ENCODE peak calls at places on chromosomes 11 and 22, in seven cellular contexts. B, C, V, H, P, T and L are unnamed samples.
A peak's percentile ranks its signal among the peaks of the same experiment; 100 is the strongest.

GRCh38 chr11:2248762-2249161 is 21.6 kb downstream of the ASCL2 start:
- DNase-seq in B (no peak), C (no peak), V (no peak), H (no peak), P (no peak), T (no peak), L (no peak)

GRCh38 chr22:48838846-48839730 is 988.6 kb downstream of the BRD1 start:
- DNase-seq in B (no peak), C (no peak), V (no peak), H (no peak), P (no peak), T (no peak), L (no peak)

GRCh38 chr22:35313311-35314121 is 13.8 kb downstream of the TOM1 start:
- DNase-seq in B (no peak), C (peak; percentile 96), V (no peak), H (no peak), P (peak; percentile 98), T (no peak), L (peak; percentile 70)

GRCh38 chr22:28379075-28379806 is 300.4 kb downstream of the TTC28 start:
- DNase-seq in B (no peak), C (no peak), V (no peak), H (no peak), P (no peak), T (no peak), L (no peak)

GRCh38 chr11:60987577-60988277 is 16.2 kb downstream of the CD6 start:
- DNase-seq in B (no peak), C (no peak), V (peak; percentile 28), H (no peak), P (no peak), T (no peak), L (no peak)

GRCh38 chr11:117299351-117300300 is 8.5 kb downstream of the BACE1-AS start:
- DNase-seq in B (peak; percentile 43), C (no peak), V (no peak), H (no peak), P (peak; percentile 8), T (no peak), L (no peak)

GRCh38 chr11:121613724-121614123 is 161.0 kb upstream of the SORL1-AS1 start:
- DNase-seq in B (no peak), C (peak; percentile 69), V (no peak), H (no peak), P (no peak), T (no peak), L (no peak)

GRCh38 chr11:57732661-57733060 is 8.6 kb upstream of the SELENOH start:
- DNase-seq in B (no peak), C (no peak), V (no peak), H (no peak), P (no peak), T (no peak), L (no peak)

GRCh38 chr11:95821640-95822039 is 31.3 kb downstream of the CEP57 start:
- DNase-seq in B (no peak), C (peak; percentile 77), V (no peak), H (no peak), P (no peak), T (no peak), L (no peak)

GRCh38 chr11:95917188-95918036 is 6.5 kb downstream of the MTMR2 start:
- DNase-seq in B (no peak), C (peak; percentile 30), V (no peak), H (no peak), P (no peak), T (no peak), L (no peak)

GRCh38 chr11:69568809-69569097 is 72.2 kb upstream of the CCND1 start:
- DNase-seq in B (no peak), C (no peak), V (no peak), H (no peak), P (no peak), T (no peak), L (no peak)

GRCh38 chr11:945986-946385 is 20.3 kb downstream of the AP2A2 start:
- DNase-seq in B (peak; percentile 62), C (no peak), V (no peak), H (no peak), P (no peak), T (no peak), L (no peak)

GRCh38 chr22:44139773-44140172 is 41.0 kb upstream of the PARVG start:
- DNase-seq in B (no peak), C (no peak), V (no peak), H (no peak), P (no peak), T (no peak), L (no peak)

GRCh38 chr22:44702479-44703219 is 645 bp downstream of the PRR5 start:
- DNase-seq in B (peak; percentile 90), C (peak; percentile 54), V (peak; percentile 33), H (no peak), P (peak; percentile 92), T (no peak), L (no peak)

GRCh38 chr11:65958774-65959420 is 2.6 kb upstream of the SART1 start:
- DNase-seq in B (peak; percentile 65), C (no peak), V (no peak), H (no peak), P (no peak), T (no peak), L (no peak)

GRCh38 chr22:32788884-32789624 is 12.5 kb upstream of the TIMP3 start:
- DNase-seq in B (no peak), C (peak; percentile 72), V (no peak), H (no peak), P (no peak), T (no peak), L (no peak)

GRCh38 chr11:68457898-68458249 is 2.7 kb upstream of the PPP6R3 start:
- DNase-seq in B (peak; percentile 30), C (no peak), V (no peak), H (no peak), P (no peak), T (no peak), L (no peak)

GRCh38 chr22:50161508-50162390 is 8.8 kb upstream of the PANX2 start:
- DNase-seq in B (peak; percentile 43), C (no peak), V (no peak), H (no peak), P (no peak), T (no peak), L (no peak)

GRCh38 chr22:50157976-50158375 is 12.6 kb upstream of the PANX2 start:
- DNase-seq in B (peak; percentile 44), C (no peak), V (no peak), H (peak; percentile 73), P (no peak), T (no peak), L (no peak)

GRCh38 chr22:50165438-50166123 is 5.0 kb upstream of the PANX2 start:
- DNase-seq in B (no peak), C (no peak), V (no peak), H (no peak), P (no peak), T (no peak), L (no peak)

GRCh38 chr22:50162391-50162956 is 8.1 kb upstream of the PANX2 start:
- DNase-seq in B (no peak), C (no peak), V (no peak), H (no peak), P (no peak), T (no peak), L (no peak)

DNA sequence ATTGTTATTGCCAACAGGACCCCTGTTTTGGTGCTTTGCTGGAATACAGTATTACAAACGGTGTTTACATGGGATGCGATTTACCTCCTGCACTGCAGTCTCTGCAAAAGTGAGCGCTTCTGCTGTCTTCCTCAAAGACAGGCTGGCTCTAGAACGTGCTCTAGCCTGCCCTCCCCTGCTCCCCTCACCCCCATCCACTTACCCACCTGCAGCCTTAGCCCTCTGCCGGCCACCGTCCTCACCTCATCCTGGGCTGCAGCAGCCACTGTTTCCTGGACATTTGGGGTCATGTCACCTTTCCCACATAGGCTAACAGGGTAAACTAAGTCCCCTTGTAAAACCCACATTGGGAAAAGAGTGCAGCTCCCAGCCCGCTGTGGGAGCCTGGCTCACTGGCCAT is 9.6 kb upstream of the PANX2 start:
- DNase-seq in B (peak; percentile 78), C (no peak), V (no peak), H (no peak), P (no peak), T (no peak), L (no peak)
- H3K27me3 ChIP-seq in B (no peaks in the 10 kb centered on the region), C (no peaks in the 10 kb centered on the region), V (no peaks in the 10 kb centered on the region), H (no peaks in the 10 kb centered on the region), P (peaks cover 8% of the 10 kb centered on the region), T (no peaks in the 10 kb centered on the region), L (peaks cover 59% of the 10 kb centered on the region)

GRCh38 chr22:37560682-37561208 is 465 bp downstream of the CDC42EP1 start:
- DNase-seq in B (peak; percentile 83), C (peak; percentile 53), V (no peak), H (no peak), P (peak; percentile 50), T (no peak), L (peak; percentile 69)
- H3K27me3 ChIP-seq in B (peaks cover 11% of the 10 kb centered on the region), C (no peaks in the 10 kb centered on the region), V (peaks cover 13% of the 10 kb centered on the region), H (no peaks in the 10 kb centered on the region), P (no peaks in the 10 kb centered on the region), T (no peaks in the 10 kb centered on the region), L (peaks cover 24% of the 10 kb centered on the region)

GRCh38 chr11:71253794-71254193 is 1.4 kb upstream of the SHANK2 start:
- DNase-seq in B (no peak), C (no peak), V (no peak), H (no peak), P (no peak), T (no peak), L (no peak)
- H3K27me3 ChIP-seq in B (peaks cover 11% of the 10 kb centered on the region), C (peaks cover 4% of the 10 kb centered on the region), V (no peaks in the 10 kb centered on the region), H (no peaks in the 10 kb centered on the region), P (no peaks in the 10 kb centered on the region), T (no peaks in the 10 kb centered on the region), L (peaks cover 92% of the 10 kb centered on the region)

GRCh38 chr11:45663486-45664375 is 1.7 kb downstream of the CHST1 start:
- DNase-seq in B (no peak), C (peak; percentile 11), V (no peak), H (no peak), P (no peak), T (no peak), L (no peak)

GRCh38 chr11:45664376-45665205 is 831 bp downstream of the CHST1 start:
- DNase-seq in B (peak; percentile 87), C (no peak), V (no peak), H (no peak), P (no peak), T (no peak), L (no peak)

GRCh38 chr11:45661417-45662055 is 3.9 kb downstream of the CHST1 start:
- DNase-seq in B (no peak), C (no peak), V (no peak), H (no peak), P (no peak), T (no peak), L (no peak)

GRCh38 chr11:45662096-45662664 is 3.2 kb downstream of the CHST1 start:
- DNase-seq in B (no peak), C (no peak), V (no peak), H (no peak), P (no peak), T (no peak), L (no peak)

DNA sequence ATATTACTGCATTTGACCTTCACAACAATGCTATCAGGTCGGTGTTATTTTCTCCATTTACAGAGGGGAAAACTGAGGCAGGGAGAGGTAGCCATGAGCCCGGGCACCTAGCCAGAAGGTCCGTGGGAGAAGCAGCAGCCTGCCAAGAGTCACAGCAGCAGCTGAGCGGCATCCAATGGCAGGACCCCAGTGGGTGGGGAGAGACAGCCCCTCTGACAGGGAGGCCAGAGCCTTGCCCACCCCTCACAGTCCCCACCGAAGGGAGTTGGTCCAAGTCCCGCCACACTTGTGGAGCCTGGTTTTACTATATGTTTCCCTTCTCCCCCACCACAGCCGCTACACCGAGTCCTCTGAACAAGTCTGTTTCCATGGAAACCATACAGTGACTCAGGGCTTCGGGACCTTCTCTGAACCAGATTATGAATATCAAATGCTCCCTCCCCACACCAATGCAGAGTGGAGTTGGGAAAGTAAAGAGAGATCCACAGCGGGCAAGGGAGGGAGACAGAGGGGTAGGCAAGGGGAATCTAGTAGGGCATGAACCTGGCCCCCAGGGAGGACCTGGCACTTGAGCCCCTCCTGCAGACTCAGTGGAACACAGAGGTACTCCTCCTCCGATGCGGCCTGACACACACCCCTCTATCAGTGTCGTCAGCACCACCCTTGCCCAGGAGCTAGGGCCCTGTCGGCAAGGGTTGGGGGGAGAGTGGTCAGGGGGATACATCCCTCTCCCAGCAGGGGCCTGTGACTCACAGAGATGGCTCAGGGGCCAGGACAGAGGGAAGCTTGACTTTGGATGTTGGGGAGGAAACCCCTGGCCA is 2.5 kb downstream of the CHST1 start:
- DNase-seq in B (no peak), C (peak; percentile 89), V (no peak), H (no peak), P (no peak), T (no peak), L (no peak)
- H3K27me3 ChIP-seq in B (peaks cover 45% of the 10 kb centered on the region), C (peaks cover 64% of the 10 kb centered on the region), V (peaks cover 30% of the 10 kb centered on the region), H (no peaks in the 10 kb centered on the region), P (peaks cover 70% of the 10 kb centered on the region), T (peaks cover 9% of the 10 kb centered on the region), L (peaks cover 57% of the 10 kb centered on the region)